ENCODE peak calls at places on chromosomes 7 and 10, in eight cellular contexts. L is left ventricle myocardium inferior; A is astrocyte; M is lower lobe of right lung; Q is small intestine; O is BE2C; N is CD8-positive, alpha-beta memory T cell; T is sigmoid colon. R is an unnamed sample. For H3K4me1 and H3K27me3, the result is how much of the 10 kb centered on the place peaks cover.

GRCh38 chr10:122417667-122418066 is 36.8 kb upstream of the ARMS2 start:
- DNase-seq in M (no peak), A (peak), N (no peak), T (no peak), L (no peak), Q (no peak), O (no peak), R (no peak)

GRCh38 chr7:135647755-135648154 is 14.6 kb upstream of the STMP1 start:
- DNase-seq in A (no peak), Q (no peak), O (no peak), N (no peak), T (no peak), L (no peak), M (no peak), R (no peak)

GRCh38 chr10:18332484-18332883 is 192.3 kb downstream of the CACNB2 start:
- DNase-seq in Q (no peak), T (no peak), M (no peak), O (no peak), L (no peak), N (no peak), A (no peak), R (no peak)

GRCh38 chr7:28448708-28449107 is 36.4 kb downstream of the CREB5 start:
- DNase-seq in Q (no peak), T (no peak), N (no peak), O (no peak), L (no peak), A (no peak), M (no peak), R (no peak)

GRCh38 chr7:44167920-44168319 is 21.3 kb downstream of the GCK start:
- DNase-seq in Q (no peak), M (no peak), T (no peak), L (no peak), N (no peak), O (no peak), A (no peak), R (no peak)

GRCh38 chr10:103472005-103472404 is 7.0 kb downstream of the CALHM3 start:
- DNase-seq in M (no peak), A (no peak), L (no peak), Q (no peak), N (no peak), T (no peak), O (no peak), R (no peak)

GRCh38 chr10:132624847-132625839 is 87.6 kb downstream of the INPP5A start:
- DNase-seq in Q (no peak), M (no peak), A (no peak), L (no peak), O (no peak), N (no peak), T (peak), R (no peak)

GRCh38 chr7:150753826-150754603 is 16.8 kb downstream of the GIMAP5 start:
- DNase-seq in O (no peak), N (no peak), Q (no peak), T (no peak), L (no peak), M (no peak), A (no peak), R (peak)

GRCh38 chr7:12623223-12623622 is 52.7 kb downstream of the SCIN start:
- DNase-seq in N (no peak), M (no peak), L (no peak), O (no peak), A (no peak), Q (no peak), T (no peak), R (no peak)

GRCh38 chr7:26417911-26418413 is 126.3 kb downstream of the SNX10 start:
- DNase-seq in T (no peak), L (no peak), Q (no peak), N (no peak), O (no peak), M (no peak), A (no peak), R (no peak)

GRCh38 chr7:94087664-94088352 is 83.7 kb upstream of the BET1 start:
- DNase-seq in T (no peak), Q (peak), L (no peak), O (peak), N (peak), A (peak), M (no peak), R (peak)

GRCh38 chr10:104049497-104050250 is 36.0 kb downstream of the COL17A1 start:
- DNase-seq in L (no peak), T (no peak), A (peak), O (no peak), M (no peak), N (no peak), Q (peak), R (no peak)

GRCh38 chr10:35396560-35397434 is 60.5 kb downstream of the CCNY start:
- DNase-seq in N (no peak), Q (no peak), A (no peak), T (no peak), M (no peak), O (no peak), L (no peak), R (no peak)

GRCh38 chr10:101827919-101828600 is 9.8 kb upstream of the OGA start:
- DNase-seq in A (no peak), M (peak), L (no peak), O (no peak), Q (no peak), N (no peak), T (no peak), R (no peak)

GRCh38 chr10:101829561-101830315 is 11.5 kb upstream of the OGA start:
- DNase-seq in T (peak), L (peak), A (no peak), Q (no peak), N (peak), O (no peak), M (peak), R (peak)

GRCh38 chr10:101826852-101827434 is 8.7 kb upstream of the OGA start:
- DNase-seq in L (no peak), Q (no peak), M (peak), T (no peak), O (no peak), A (no peak), N (no peak), R (no peak)

GRCh38 chr10:101830322-101831168 is 12.3 kb upstream of the OGA start:
- DNase-seq in T (peak), L (peak), N (peak), M (peak), Q (peak), O (peak), A (peak), R (peak)

GRCh38 chr10:101828734-101829551 is 10.7 kb upstream of the OGA start:
- DNase-seq in O (no peak), T (peak), M (peak), N (no peak), A (no peak), L (peak), Q (no peak), R (no peak)
- H3K4me3 ChIP-seq in O (no peak), T (peak), M (peak), N (no peak), A (no peak), L (peak), Q (no peak), R (no peak)

GRCh38 chr10:72334196-72334831 is 20.4 kb downstream of the DNAJB12 start:
- DNase-seq in T (no peak), L (peak), N (no peak), A (peak), Q (no peak), M (peak), O (peak), R (peak)

GRCh38 chr10:72332423-72333110 is 22.2 kb downstream of the DNAJB12 start:
- DNase-seq in O (no peak), N (no peak), Q (no peak), A (no peak), L (no peak), T (no peak), M (no peak), R (no peak)

GRCh38 chr10:72334832-72335393 is 19.8 kb downstream of the DNAJB12 start:
- DNase-seq in M (peak), Q (peak), L (peak), A (peak), T (peak), O (peak), N (peak), R (no peak)

GRCh38 chr10:72331575-72332422 is 22.9 kb downstream of the DNAJB12 start:
- DNase-seq in A (peak), N (peak), O (peak), L (peak), M (peak), Q (peak), T (peak), R (peak)

GRCh38 chr10:72333111-72334012 is 21.4 kb downstream of the DNAJB12 start:
- DNase-seq in Q (no peak), N (no peak), A (no peak), L (peak), T (no peak), M (no peak), O (no peak), R (no peak)
- H3K4me1 ChIP-seq in Q (under half), N (half or more), A (half or more), L (half or more), T (under half), M (half or more), O (half or more), R (under half)

DNA sequence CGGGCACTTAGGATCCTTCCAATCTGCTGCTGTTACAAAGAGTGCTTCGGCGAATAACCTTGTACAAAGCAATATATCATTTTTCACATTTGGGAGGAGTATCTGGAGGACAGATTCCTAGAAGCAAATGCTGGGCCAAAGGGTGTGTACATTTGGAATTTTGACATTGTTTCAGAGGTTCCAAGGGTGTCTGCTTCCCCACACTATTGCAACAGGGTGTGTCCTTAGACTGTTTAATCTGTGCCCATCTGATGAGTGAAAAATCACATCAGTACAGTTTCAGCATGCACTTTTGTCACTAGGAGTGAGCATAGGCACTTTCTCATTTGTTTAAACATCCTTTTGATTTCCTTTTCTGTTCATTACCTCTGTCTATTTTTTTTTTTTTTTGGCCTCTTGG is 8.6 kb upstream of the ELFN1 start:
- DNase-seq in M (no peak), O (no peak), N (no peak), T (peak), L (no peak), A (no peak), Q (no peak), R (no peak)
- H3K27me3 ChIP-seq in M (half or more), O (under half), N (under half), T (half or more), L (half or more), A (under half), Q (under half), R (under half)

DNA sequence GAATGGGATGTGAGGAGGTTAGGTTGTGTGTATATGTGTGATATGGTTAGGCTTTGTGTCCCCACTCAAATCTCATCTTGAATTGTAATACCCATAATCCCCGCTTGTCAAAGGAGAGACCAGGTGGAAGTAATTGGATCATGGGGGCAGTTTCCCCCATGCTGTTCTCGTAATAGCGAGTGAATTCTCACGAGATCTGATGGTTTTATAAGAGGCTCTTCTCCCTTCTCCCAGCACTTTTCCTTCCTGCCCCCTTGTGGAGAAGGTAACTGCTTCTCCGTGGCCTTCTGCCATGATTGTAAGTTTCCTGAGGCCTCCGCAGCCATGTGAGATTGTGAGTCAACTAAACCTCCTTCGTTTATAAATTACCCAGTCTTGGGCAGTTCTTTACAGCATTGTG is 47.3 kb downstream of the NPVF start:
- DNase-seq in Q (no peak), O (no peak), N (no peak), A (no peak), M (no peak), L (no peak), T (no peak), R (no peak)
- H3K4me3 ChIP-seq in Q (no peak), O (peak), N (peak), A (no peak), M (peak), L (peak), T (peak), R (no peak)

DNA sequence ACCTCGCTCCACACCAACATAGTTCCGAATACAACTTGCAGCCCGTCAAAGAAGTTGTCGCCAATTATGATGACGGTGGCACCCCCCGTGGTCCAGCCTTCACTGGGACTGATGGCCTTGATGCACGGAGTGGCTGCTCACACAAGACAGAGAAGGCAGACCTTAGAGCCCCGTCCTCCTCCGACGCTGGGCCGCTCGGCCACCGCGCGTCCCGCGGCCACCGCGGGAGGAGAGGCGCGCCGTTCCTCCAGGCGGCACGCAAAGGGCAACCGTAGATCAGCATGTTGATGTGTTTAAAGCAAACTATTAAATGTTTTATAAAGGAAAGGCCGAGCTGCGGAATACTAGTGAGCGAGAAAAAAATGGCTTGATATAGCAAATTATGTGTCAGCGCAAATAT is 96.3 kb downstream of the EBF3 start:
- DNase-seq in Q (no peak), L (no peak), N (no peak), M (no peak), O (no peak), T (peak), A (no peak), R (no peak)
- H3K4me1 ChIP-seq in Q (under half), L (under half), N (under half), M (under half), O (under half), T (under half), A (under half), R (under half)

GRCh38 chr10:70250956-70251680 is 17.9 kb upstream of the PPA1 start:
- DNase-seq in M (no peak), Q (no peak), O (no peak), T (no peak), L (no peak), A (no peak), N (no peak), R (no peak)
- H3K27me3 ChIP-seq in M (under half), Q (under half), O (under half), T (under half), L (under half), A (under half), N (under half), R (under half)

GRCh38 chr7:130923930-130924329 is 189.9 kb upstream of the KLF14 start:
- DNase-seq in Q (peak), O (no peak), M (no peak), A (no peak), N (no peak), T (no peak), L (no peak), R (no peak)

GRCh38 chr7:130920122-130920521 is 186.1 kb upstream of the KLF14 start:
- DNase-seq in L (no peak), M (no peak), N (no peak), O (no peak), Q (no peak), T (no peak), A (no peak), R (no peak)

GRCh38 chr7:130922206-130923112 is 188.5 kb upstream of the KLF14 start:
- DNase-seq in M (no peak), T (no peak), O (no peak), A (no peak), N (no peak), Q (peak), L (no peak), R (no peak)

GRCh38 chr7:130919316-130920103 is 185.5 kb upstream of the KLF14 start:
- DNase-seq in L (no peak), N (no peak), A (no peak), Q (peak), T (no peak), O (no peak), M (no peak), R (no peak)

GRCh38 chr7:130921391-130922180 is 187.6 kb upstream of the KLF14 start:
- DNase-seq in N (no peak), A (peak), M (no peak), O (peak), L (peak), T (peak), Q (peak), R (no peak)
- H3K4me3 ChIP-seq in N (no peak), A (peak), M (peak), O (peak), L (peak), T (peak), Q (peak), R (no peak)

GRCh38 chr10:124704428-124704805 is 39.8 kb downstream of the FAM53B start:
- DNase-seq in T (no peak), Q (no peak), O (no peak), N (no peak), M (no peak), L (no peak), A (no peak), R (no peak)
- H3K4me1 ChIP-seq in T (under half), Q (under half), O (under half), N (half or more), M (half or more), L (half or more), A (under half), R (under half)

GRCh38 chr10:129970404-129971364 is 6.6 kb upstream of the EBF3 start:
- DNase-seq in N (no peak), M (peak), L (no peak), T (peak), A (no peak), O (no peak), Q (no peak), R (peak)
- H3K27me3 ChIP-seq in N (under half), M (half or more), L (half or more), T (half or more), A (half or more), O (half or more), Q (half or more), R (under half)

GRCh38 chr10:59361659-59362183 is 628 bp downstream of the FAM13C start:
- DNase-seq in L (no peak), M (no peak), A (peak), Q (peak), T (no peak), N (no peak), O (no peak), R (no peak)

GRCh38 chr10:59363446-59363958 is 1.2 kb upstream of the FAM13C start:
- DNase-seq in A (no peak), T (no peak), O (no peak), M (no peak), L (no peak), Q (no peak), N (no peak), R (no peak)

GRCh38 chr10:59362184-59362966 is at the start of gene FAM13C:
- DNase-seq in N (no peak), Q (peak), T (peak), O (peak), L (peak), M (peak), A (peak), R (peak)

GRCh38 chr10:59360605-59361515 is 1.5 kb downstream of the FAM13C start:
- DNase-seq in O (no peak), N (no peak), L (no peak), A (peak), Q (no peak), T (no peak), M (no peak), R (no peak)

GRCh38 chr10:59362991-59363390 is 642 bp upstream of the FAM13C start:
- DNase-seq in O (peak), A (peak), T (peak), L (peak), Q (peak), M (peak), N (no peak), R (peak)
- H3K4me3 ChIP-seq in O (peak), A (peak), T (peak), L (peak), Q (peak), M (peak), N (no peak), R (peak)